ENCODE peak calls at places on chromosome 11, in four cellular contexts. A is NCI-H1417, F is nephron progenitor cell, B is heart left ventricle. J is an unnamed sample.

GRCh38 chr11:64865286-64866172 is 12.9 kb downstream of the EHD1 start:
- DNase-seq in F (no peak), B (peak), A (no peak), J (no peak)

GRCh38 chr11:64727131-64727530 is 4.1 kb upstream of the NRXN2 start:
- DNase-seq in B (no peak), F (no peak), A (no peak), J (no peak)

GRCh38 chr11:66559141-66559861 is 9.1 kb downstream of the CTSF start:
- DNase-seq in A (no peak), F (no peak), B (no peak), J (no peak)

GRCh38 chr11:27874998-27875397 is 174.7 kb upstream of the BDNF start:
- DNase-seq in A (no peak), F (no peak), B (no peak), J (no peak)

GRCh38 chr11:123060265-123061000 is 1.5 kb downstream of the HSPA8 start:
- DNase-seq in B (no peak), F (no peak), A (no peak), J (no peak)

GRCh38 chr11:20084921-20085814 is 75.1 kb downstream of the DBX1 start:
- DNase-seq in F (no peak), A (no peak), B (no peak), J (no peak)

GRCh38 chr11:8003187-8003586 is 16.1 kb downstream of the EIF3F start:
- DNase-seq in B (no peak), A (no peak), F (no peak), J (no peak)

GRCh38 chr11:80668039-80668438 is 1227.2 kb upstream of the TENM4 start:
- DNase-seq in B (no peak), F (no peak), A (no peak), J (no peak)

GRCh38 chr11:102120006-102120405 is 9.8 kb downstream of the YAP1 start:
- DNase-seq in B (no peak), F (no peak), A (peak), J (no peak)

GRCh38 chr11:108960498-108960897 is 295.6 kb downstream of the DDX10 start:
- DNase-seq in A (no peak), B (no peak), F (no peak), J (no peak)

GRCh38 chr11:45879803-45880685 is 5.4 kb upstream of the MAPK8IP1 start:
- DNase-seq in B (no peak), F (no peak), A (no peak), J (no peak)

GRCh38 chr11:129061466-129062194 is 119.0 kb upstream of the TP53AIP1 start:
- DNase-seq in A (no peak), B (no peak), F (no peak), J (no peak)

GRCh38 chr11:8092587-8093424 is 11.8 kb downstream of the TUB start:
- DNase-seq in A (peak), B (peak), F (peak), J (no peak)

GRCh38 chr11:20109731-20110445 is 50.4 kb downstream of the DBX1 start:
- DNase-seq in B (no peak), F (no peak), A (no peak), J (no peak)

GRCh38 chr11:116601734-116602636 is 170.8 kb downstream of the BUD13 start:
- DNase-seq in B (no peak), A (no peak), F (no peak), J (peak)

GRCh38 chr11:65293909-65294381 is 20.7 kb upstream of the CDC42EP2 start:
- DNase-seq in B (peak), F (no peak), A (no peak), J (no peak)

GRCh38 chr11:2931771-2932738 is 2.8 kb upstream of the PHLDA2 start:
- DNase-seq in B (peak), F (no peak), A (no peak), J (peak)

GRCh38 chr11:23236846-23237550 is 376.7 kb upstream of the CCDC179 start:
- DNase-seq in A (no peak), B (no peak), F (no peak), J (no peak)

GRCh38 chr11:125502198-125502597 is 6.1 kb upstream of the FEZ1 start:
- DNase-seq in A (no peak), B (no peak), F (no peak), J (no peak)

GRCh38 chr11:1922411-1923113 is 3.1 kb downstream of the TNNT3 start:
- DNase-seq in A (no peak), B (peak), F (no peak), J (no peak)

GRCh38 chr11:118366287-118366686 is 6.9 kb downstream of the UBE4A start:
- DNase-seq in A (no peak), B (no peak), F (no peak), J (no peak)

GRCh38 chr11:12126352-12127019 is 16.1 kb downstream of the MICAL2 start:
- DNase-seq in B (no peak), A (no peak), F (no peak), J (no peak)

GRCh38 chr11:46122955-46123354 is 1.7 kb upstream of the PHF21A start:
- DNase-seq in B (no peak), A (no peak), F (no peak), J (no peak)

GRCh38 chr11:102932678-102933077 is 22.9 kb downstream of the MMP13 start:
- DNase-seq in A (no peak), B (no peak), F (no peak), J (no peak)

GRCh38 chr11:2911088-2912037 is 17.9 kb downstream of the PHLDA2 start:
- DNase-seq in A (no peak), B (no peak), F (no peak), J (no peak)

GRCh38 chr11:107743161-107743560 is 31.3 kb upstream of the SLN start:
- DNase-seq in B (no peak), F (no peak), A (no peak), J (no peak)

GRCh38 chr11:114017723-114018122 is 41.8 kb upstream of the ZBTB16 start:
- DNase-seq in A (no peak), B (no peak), F (no peak), J (no peak)

GRCh38 chr11:112784323-112785073 is 176.7 kb upstream of the NCAM1 start:
- DNase-seq in A (peak), F (peak), B (peak), J (no peak)

GRCh38 chr11:5043385-5043784 is 2.9 kb upstream of the OR52J3 start:
- DNase-seq in A (no peak), F (no peak), B (no peak), J (no peak)

GRCh38 chr11:66386171-66387069 is 14.9 kb upstream of the SLC29A2 start:
- DNase-seq in A (peak), F (peak), B (peak), J (peak)

GRCh38 chr11:47586456-47586855 is at the start of gene FAM180B:
- DNase-seq in A (no peak), F (no peak), B (no peak), J (no peak)

GRCh38 chr11:12893787-12894672 is 115.1 kb upstream of the RASSF10 start:
- DNase-seq in A (peak), B (peak), F (peak), J (peak)

GRCh38 chr11:122804161-122804560 is 34.1 kb upstream of the CRTAM start:
- DNase-seq in F (no peak), B (no peak), A (no peak), J (no peak)

GRCh38 chr11:110711776-110712642 is at the start of gene ARHGAP20:
- DNase-seq in B (peak), A (peak), F (peak), J (peak)